ENCODE peak calls at places on chromosome 1, in eight cellular contexts. One of them, this sample, is unnamed. For H3K36me3, the result is how much of the 10 kb centered on the place peaks cover.

GRCh38 chr1:159889821-159890252 is 10.1 kb downstream of the CFAP45 start:
- DNase-seq in GM23248: peak
- DNase-seq in neural progenitor cell: peak
- DNase-seq in ascending aorta: no peak
- DNase-seq in esophagus muscularis mucosa: no peak
- DNase-seq in prostate gland: no peak
- DNase-seq in mesenchymal stem cell: peak
- DNase-seq in thyroid gland: no peak
- DNase-seq in this sample: peak

GRCh38 chr1:200118779-200119505 is 91.4 kb downstream of the NR5A2 start:
- DNase-seq in GM23248: no peak
- DNase-seq in neural progenitor cell: no peak
- DNase-seq in ascending aorta: no peak
- DNase-seq in esophagus muscularis mucosa: no peak
- DNase-seq in prostate gland: no peak
- DNase-seq in mesenchymal stem cell: no peak
- DNase-seq in thyroid gland: no peak
- DNase-seq in this sample: no peak

GRCh38 chr1:185453496-185454192 is 136.6 kb upstream of the IVNS1ABP start:
- DNase-seq in GM23248: peak
- DNase-seq in neural progenitor cell: no peak
- DNase-seq in ascending aorta: no peak
- DNase-seq in esophagus muscularis mucosa: no peak
- DNase-seq in prostate gland: no peak
- DNase-seq in mesenchymal stem cell: peak
- DNase-seq in thyroid gland: no peak
- DNase-seq in this sample: peak

GRCh38 chr1:118907466-118907865 is 80.7 kb downstream of the TBX15 start:
- DNase-seq in GM23248: no peak
- DNase-seq in neural progenitor cell: no peak
- DNase-seq in ascending aorta: no peak
- DNase-seq in esophagus muscularis mucosa: peak
- DNase-seq in prostate gland: no peak
- DNase-seq in mesenchymal stem cell: no peak
- DNase-seq in thyroid gland: no peak
- DNase-seq in this sample: no peak

GRCh38 chr1:53549781-53550180 is 90.6 kb downstream of the DMRTB1 start:
- DNase-seq in GM23248: no peak
- DNase-seq in neural progenitor cell: no peak
- DNase-seq in ascending aorta: no peak
- DNase-seq in esophagus muscularis mucosa: no peak
- DNase-seq in prostate gland: no peak
- DNase-seq in mesenchymal stem cell: no peak
- DNase-seq in thyroid gland: no peak
- DNase-seq in this sample: no peak

GRCh38 chr1:39501666-39502065 is 10.2 kb downstream of the BMP8A start:
- DNase-seq in GM23248: peak
- DNase-seq in neural progenitor cell: no peak
- DNase-seq in ascending aorta: no peak
- DNase-seq in esophagus muscularis mucosa: no peak
- DNase-seq in prostate gland: no peak
- DNase-seq in mesenchymal stem cell: no peak
- DNase-seq in thyroid gland: no peak
- DNase-seq in this sample: no peak

GRCh38 chr1:167086033-167086432 is 4.1 kb downstream of the GPA33 start:
- DNase-seq in GM23248: no peak
- DNase-seq in neural progenitor cell: no peak
- DNase-seq in ascending aorta: no peak
- DNase-seq in esophagus muscularis mucosa: no peak
- DNase-seq in prostate gland: no peak
- DNase-seq in mesenchymal stem cell: no peak
- DNase-seq in thyroid gland: no peak
- DNase-seq in this sample: no peak

GRCh38 chr1:205992218-205992882 is 10.8 kb downstream of the RAB7B start:
- DNase-seq in GM23248: no peak
- DNase-seq in neural progenitor cell: no peak
- DNase-seq in ascending aorta: no peak
- DNase-seq in esophagus muscularis mucosa: no peak
- DNase-seq in prostate gland: no peak
- DNase-seq in mesenchymal stem cell: no peak
- DNase-seq in thyroid gland: no peak
- DNase-seq in this sample: no peak

GRCh38 chr1:71843023-71843422 is 439.3 kb downstream of the NEGR1 start:
- DNase-seq in GM23248: no peak
- DNase-seq in neural progenitor cell: no peak
- DNase-seq in ascending aorta: no peak
- DNase-seq in esophagus muscularis mucosa: no peak
- DNase-seq in prostate gland: no peak
- DNase-seq in mesenchymal stem cell: no peak
- DNase-seq in thyroid gland: no peak
- DNase-seq in this sample: no peak

GRCh38 chr1:179107706-179108629 is 26.1 kb downstream of the TOR3A start:
- DNase-seq in GM23248: no peak
- DNase-seq in neural progenitor cell: no peak
- DNase-seq in ascending aorta: no peak
- DNase-seq in esophagus muscularis mucosa: no peak
- DNase-seq in prostate gland: no peak
- DNase-seq in mesenchymal stem cell: no peak
- DNase-seq in thyroid gland: no peak
- DNase-seq in this sample: no peak

GRCh38 chr1:61254629-61255323 is 172.4 kb downstream of the NFIA start:
- DNase-seq in GM23248: peak
- DNase-seq in neural progenitor cell: no peak
- DNase-seq in ascending aorta: no peak
- DNase-seq in esophagus muscularis mucosa: no peak
- DNase-seq in prostate gland: peak
- DNase-seq in mesenchymal stem cell: peak
- DNase-seq in thyroid gland: peak
- DNase-seq in this sample: peak

GRCh38 chr1:177256153-177256814 is 85.5 kb downstream of the BRINP2 start:
- DNase-seq in GM23248: peak
- DNase-seq in neural progenitor cell: peak
- DNase-seq in ascending aorta: no peak
- DNase-seq in esophagus muscularis mucosa: no peak
- DNase-seq in prostate gland: peak
- DNase-seq in mesenchymal stem cell: peak
- DNase-seq in thyroid gland: peak
- DNase-seq in this sample: peak

GRCh38 chr1:116785006-116785405 is 30.8 kb downstream of the CD2 start:
- DNase-seq in GM23248: no peak
- DNase-seq in neural progenitor cell: no peak
- DNase-seq in ascending aorta: no peak
- DNase-seq in esophagus muscularis mucosa: no peak
- DNase-seq in prostate gland: no peak
- DNase-seq in mesenchymal stem cell: no peak
- DNase-seq in thyroid gland: no peak
- DNase-seq in this sample: no peak

GRCh38 chr1:180923024-180923841 is 10.5 kb downstream of the KIAA1614 start:
- DNase-seq in GM23248: peak
- DNase-seq in neural progenitor cell: peak
- DNase-seq in ascending aorta: no peak
- DNase-seq in esophagus muscularis mucosa: no peak
- DNase-seq in prostate gland: no peak
- DNase-seq in mesenchymal stem cell: peak
- DNase-seq in thyroid gland: peak
- DNase-seq in this sample: no peak

GRCh38 chr1:200473698-200474371 is 64.0 kb upstream of the ZNF281 start:
- DNase-seq in GM23248: peak
- DNase-seq in neural progenitor cell: no peak
- DNase-seq in ascending aorta: no peak
- DNase-seq in esophagus muscularis mucosa: no peak
- DNase-seq in prostate gland: no peak
- DNase-seq in mesenchymal stem cell: no peak
- DNase-seq in thyroid gland: no peak
- DNase-seq in this sample: no peak

GRCh38 chr1:1836119-1836518 is 54.8 kb downstream of the GNB1 start:
- DNase-seq in GM23248: no peak
- DNase-seq in neural progenitor cell: no peak
- DNase-seq in ascending aorta: no peak
- DNase-seq in esophagus muscularis mucosa: no peak
- DNase-seq in prostate gland: no peak
- DNase-seq in mesenchymal stem cell: no peak
- DNase-seq in thyroid gland: no peak
- DNase-seq in this sample: no peak
- H3K36me3 ChIP-seq in GM23248: under half
- H3K36me3 ChIP-seq in neural progenitor cell: under half
- H3K36me3 ChIP-seq in ascending aorta: under half
- H3K36me3 ChIP-seq in esophagus muscularis mucosa: under half
- H3K36me3 ChIP-seq in prostate gland: under half
- H3K36me3 ChIP-seq in mesenchymal stem cell: under half
- H3K36me3 ChIP-seq in thyroid gland: under half
- H3K36me3 ChIP-seq in this sample: under half

GRCh38 chr1:246790833-246791232 is 66.6 kb downstream of the SCCPDH start:
- DNase-seq in GM23248: no peak
- DNase-seq in neural progenitor cell: no peak
- DNase-seq in ascending aorta: no peak
- DNase-seq in esophagus muscularis mucosa: no peak
- DNase-seq in prostate gland: no peak
- DNase-seq in mesenchymal stem cell: no peak
- DNase-seq in thyroid gland: no peak
- DNase-seq in this sample: no peak

GRCh38 chr1:246791303-246791918 is 67.2 kb downstream of the SCCPDH start:
- DNase-seq in GM23248: no peak
- DNase-seq in neural progenitor cell: no peak
- DNase-seq in ascending aorta: no peak
- DNase-seq in esophagus muscularis mucosa: no peak
- DNase-seq in prostate gland: no peak
- DNase-seq in mesenchymal stem cell: no peak
- DNase-seq in thyroid gland: no peak
- DNase-seq in this sample: no peak

GRCh38 chr1:246789454-246790339 is 65.5 kb downstream of the SCCPDH start:
- DNase-seq in GM23248: no peak
- DNase-seq in neural progenitor cell: no peak
- DNase-seq in ascending aorta: no peak
- DNase-seq in esophagus muscularis mucosa: no peak
- DNase-seq in prostate gland: no peak
- DNase-seq in mesenchymal stem cell: no peak
- DNase-seq in thyroid gland: no peak
- DNase-seq in this sample: no peak

GRCh38 chr1:246788895-246789338 is 64.7 kb downstream of the SCCPDH start:
- DNase-seq in GM23248: peak
- DNase-seq in neural progenitor cell: peak
- DNase-seq in ascending aorta: no peak
- DNase-seq in esophagus muscularis mucosa: no peak
- DNase-seq in prostate gland: no peak
- DNase-seq in mesenchymal stem cell: no peak
- DNase-seq in thyroid gland: no peak
- DNase-seq in this sample: no peak

GRCh38 chr1:246790364-246790763 is 66.2 kb downstream of the SCCPDH start:
- DNase-seq in GM23248: no peak
- DNase-seq in neural progenitor cell: no peak
- DNase-seq in ascending aorta: no peak
- DNase-seq in esophagus muscularis mucosa: no peak
- DNase-seq in prostate gland: no peak
- DNase-seq in mesenchymal stem cell: no peak
- DNase-seq in thyroid gland: no peak
- DNase-seq in this sample: no peak
- H3K36me3 ChIP-seq in GM23248: under half
- H3K36me3 ChIP-seq in neural progenitor cell: under half
- H3K36me3 ChIP-seq in ascending aorta: under half
- H3K36me3 ChIP-seq in esophagus muscularis mucosa: under half
- H3K36me3 ChIP-seq in prostate gland: under half
- H3K36me3 ChIP-seq in mesenchymal stem cell: under half
- H3K36me3 ChIP-seq in thyroid gland: under half
- H3K36me3 ChIP-seq in this sample: under half

GRCh38 chr1:93109578-93109977 is 30.5 kb downstream of the MTF2 start:
- DNase-seq in GM23248: no peak
- DNase-seq in neural progenitor cell: no peak
- DNase-seq in ascending aorta: no peak
- DNase-seq in esophagus muscularis mucosa: no peak
- DNase-seq in prostate gland: no peak
- DNase-seq in mesenchymal stem cell: no peak
- DNase-seq in thyroid gland: no peak
- DNase-seq in this sample: no peak

GRCh38 chr1:93111065-93111464 is 32.0 kb downstream of the MTF2 start:
- DNase-seq in GM23248: no peak
- DNase-seq in neural progenitor cell: no peak
- DNase-seq in ascending aorta: no peak
- DNase-seq in esophagus muscularis mucosa: no peak
- DNase-seq in prostate gland: no peak
- DNase-seq in mesenchymal stem cell: no peak
- DNase-seq in thyroid gland: no peak
- DNase-seq in this sample: no peak

GRCh38 chr1:93111561-93111960 is 32.5 kb downstream of the MTF2 start:
- DNase-seq in GM23248: peak
- DNase-seq in neural progenitor cell: no peak
- DNase-seq in ascending aorta: no peak
- DNase-seq in esophagus muscularis mucosa: no peak
- DNase-seq in prostate gland: no peak
- DNase-seq in mesenchymal stem cell: peak
- DNase-seq in thyroid gland: no peak
- DNase-seq in this sample: no peak

GRCh38 chr1:93114403-93114802 is 35.3 kb downstream of the MTF2 start:
- DNase-seq in GM23248: peak
- DNase-seq in neural progenitor cell: no peak
- DNase-seq in ascending aorta: no peak
- DNase-seq in esophagus muscularis mucosa: no peak
- DNase-seq in prostate gland: no peak
- DNase-seq in mesenchymal stem cell: no peak
- DNase-seq in thyroid gland: no peak
- DNase-seq in this sample: no peak

DNA sequence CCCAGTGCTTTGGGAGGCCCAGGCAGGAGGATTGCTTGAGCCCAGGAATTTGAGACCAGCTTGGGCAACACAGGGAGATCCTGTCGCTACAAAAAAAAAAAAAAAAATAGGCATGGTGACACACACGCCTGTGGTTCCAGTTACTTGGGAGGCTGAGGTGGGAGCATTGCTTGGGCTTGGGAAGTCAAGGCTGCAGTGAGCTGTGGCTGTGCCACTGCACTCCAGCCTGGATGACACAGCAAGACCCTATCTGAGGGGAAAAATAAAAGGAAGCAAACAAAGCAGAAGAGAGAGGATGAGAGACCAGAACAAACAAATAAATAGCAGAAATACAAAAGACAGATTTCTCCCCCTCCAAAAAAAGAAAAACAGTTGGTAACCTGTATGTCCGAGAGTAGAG is 34.0 kb downstream of the MTF2 start:
- DNase-seq in GM23248: no peak
- DNase-seq in neural progenitor cell: no peak
- DNase-seq in ascending aorta: no peak
- DNase-seq in esophagus muscularis mucosa: no peak
- DNase-seq in prostate gland: no peak
- DNase-seq in mesenchymal stem cell: no peak
- DNase-seq in thyroid gland: no peak
- DNase-seq in this sample: no peak
- H3K36me3 ChIP-seq in GM23248: under half
- H3K36me3 ChIP-seq in neural progenitor cell: under half
- H3K36me3 ChIP-seq in ascending aorta: under half
- H3K36me3 ChIP-seq in esophagus muscularis mucosa: under half
- H3K36me3 ChIP-seq in prostate gland: under half
- H3K36me3 ChIP-seq in mesenchymal stem cell: under half
- H3K36me3 ChIP-seq in thyroid gland: under half
- H3K36me3 ChIP-seq in this sample: under half

DNA sequence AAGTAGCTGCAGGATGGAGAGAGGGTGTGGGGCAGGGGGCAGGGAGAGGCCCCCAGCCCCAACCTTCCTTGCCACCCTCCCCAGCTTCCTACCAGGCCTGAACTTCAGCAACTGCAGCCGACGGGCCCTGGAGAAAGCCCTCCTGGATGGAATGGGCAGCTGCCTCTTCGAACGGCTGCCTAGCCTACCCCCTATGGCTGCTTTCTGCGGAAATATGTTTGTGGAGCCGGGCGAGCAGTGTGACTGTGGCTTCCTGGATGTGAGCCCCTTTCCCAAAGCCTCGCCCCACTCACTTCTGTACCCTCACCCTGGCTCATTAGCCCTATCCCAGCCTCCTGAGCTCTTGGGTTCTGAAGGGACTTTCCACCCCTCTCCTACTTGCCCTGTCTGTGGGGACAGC is 6.0 kb downstream of the ADAM15 start:
- DNase-seq in GM23248: no peak
- DNase-seq in neural progenitor cell: no peak
- DNase-seq in ascending aorta: no peak
- DNase-seq in esophagus muscularis mucosa: no peak
- DNase-seq in prostate gland: no peak
- DNase-seq in mesenchymal stem cell: no peak
- DNase-seq in thyroid gland: no peak
- DNase-seq in this sample: no peak
- H3K36me3 ChIP-seq in GM23248: under half
- H3K36me3 ChIP-seq in neural progenitor cell: under half
- H3K36me3 ChIP-seq in ascending aorta: under half
- H3K36me3 ChIP-seq in esophagus muscularis mucosa: half or more
- H3K36me3 ChIP-seq in prostate gland: under half
- H3K36me3 ChIP-seq in mesenchymal stem cell: half or more
- H3K36me3 ChIP-seq in thyroid gland: under half
- H3K36me3 ChIP-seq in this sample: under half